ENCODE peak calls at places on chromosomes 3 and 15, in nine cellular contexts. U, C, I, R, H, Q, W, L and E are unnamed samples.

GRCh38 chr3:74542441-74542840 is 72.0 kb downstream of the CNTN3 start:
- DNase-seq in U (no peak), C (no peak), I (no peak), R (no peak), H (no peak), Q (no peak), W (no peak), L (no peak), E (no peak)

GRCh38 chr3:133693821-133694220 is 32.1 kb upstream of the TOPBP1 start:
- DNase-seq in U (no peak), C (no peak), I (no peak), R (no peak), H (no peak), Q (no peak), W (no peak), L (no peak), E (no peak)

GRCh38 chr3:51750878-51751277 is 28.2 kb downstream of the IQCF6 start:
- DNase-seq in U (no peak), C (no peak), I (no peak), R (no peak), H (no peak), Q (no peak), W (no peak), L (no peak), E (no peak)

GRCh38 chr15:26866298-26867198 is at the start of gene GABRA5:
- DNase-seq in U (peak), C (no peak), I (no peak), R (no peak), H (no peak), Q (peak), W (peak), L (no peak), E (no peak)

GRCh38 chr15:58736244-58736643 is 13.3 kb downstream of the ADAM10 start:
- DNase-seq in U (no peak), C (no peak), I (no peak), R (no peak), H (no peak), Q (no peak), W (no peak), L (no peak), E (no peak)

GRCh38 chr15:99105516-99106341 is 849 bp downstream of the SYNM start:
- DNase-seq in U (peak), C (peak), I (no peak), R (peak), H (peak), Q (peak), W (peak), L (peak), E (peak)

GRCh38 chr3:171967137-171967783 is 72.1 kb upstream of the FNDC3B start:
- DNase-seq in U (no peak), C (peak), I (no peak), R (no peak), H (no peak), Q (peak), W (no peak), L (no peak), E (no peak)

GRCh38 chr3:147554332-147554731 is 145.2 kb downstream of the ZIC1 start:
- DNase-seq in U (no peak), C (no peak), I (no peak), R (no peak), H (no peak), Q (no peak), W (no peak), L (no peak), E (no peak)

GRCh38 chr15:85725564-85725963 is 69.2 kb downstream of the KLHL25 start:
- DNase-seq in U (no peak), C (no peak), I (no peak), R (no peak), H (no peak), Q (peak), W (no peak), L (no peak), E (no peak)

GRCh38 chr3:192772495-192772894 is 45.2 kb upstream of the FGF12 start:
- DNase-seq in U (no peak), C (peak), I (peak), R (no peak), H (no peak), Q (peak), W (peak), L (no peak), E (no peak)

GRCh38 chr3:129966876-129967275 is 7.6 kb upstream of the TRH start:
- DNase-seq in U (no peak), C (no peak), I (no peak), R (no peak), H (no peak), Q (no peak), W (no peak), L (no peak), E (no peak)

GRCh38 chr3:61646360-61646759 is 85.0 kb downstream of the PTPRG start:
- DNase-seq in U (no peak), C (no peak), I (no peak), R (no peak), H (no peak), Q (no peak), W (no peak), L (no peak), E (no peak)

GRCh38 chr15:67145710-67146109 is 80.3 kb downstream of the SMAD3 start:
- DNase-seq in U (no peak), C (no peak), I (no peak), R (no peak), H (no peak), Q (no peak), W (no peak), L (no peak), E (no peak)

GRCh38 chr3:172285844-172286243 is 162.4 kb downstream of the GHSR start:
- DNase-seq in U (no peak), C (peak), I (no peak), R (no peak), H (no peak), Q (peak), W (no peak), L (no peak), E (no peak)

GRCh38 chr15:29454506-29454905 is 184.9 kb upstream of the NSMCE3 start:
- DNase-seq in U (no peak), C (peak), I (no peak), R (no peak), H (no peak), Q (no peak), W (no peak), L (no peak), E (no peak)

GRCh38 chr3:156341831-156342416 is 213.0 kb downstream of the SSR3 start:
- DNase-seq in U (no peak), C (no peak), I (no peak), R (no peak), H (no peak), Q (no peak), W (no peak), L (no peak), E (no peak)

GRCh38 chr3:55458398-55458797 is 28.7 kb downstream of the WNT5A start:
- DNase-seq in U (no peak), C (no peak), I (no peak), R (no peak), H (no peak), Q (no peak), W (no peak), L (no peak), E (no peak)

GRCh38 chr3:43754316-43754715 is 63.6 kb downstream of the ABHD5 start:
- DNase-seq in U (no peak), C (no peak), I (no peak), R (no peak), H (no peak), Q (peak), W (no peak), L (no peak), E (no peak)

GRCh38 chr15:27328616-27329015 is 357.6 kb downstream of the GABRG3 start:
- DNase-seq in U (no peak), C (no peak), I (no peak), R (peak), H (no peak), Q (no peak), W (no peak), L (no peak), E (no peak)

GRCh38 chr3:77475545-77475944 is 435.6 kb downstream of the ROBO2 start:
- DNase-seq in U (no peak), C (no peak), I (no peak), R (no peak), H (no peak), Q (no peak), W (no peak), L (no peak), E (no peak)

GRCh38 chr15:96352594-96353377 is 22.3 kb downstream of the NR2F2 start:
- DNase-seq in U (no peak), C (no peak), I (no peak), R (no peak), H (no peak), Q (peak), W (no peak), L (no peak), E (no peak)

GRCh38 chr15:96350884-96351639 is 20.6 kb downstream of the NR2F2 start:
- DNase-seq in U (no peak), C (no peak), I (no peak), R (no peak), H (no peak), Q (peak), W (no peak), L (no peak), E (no peak)

GRCh38 chr15:96350321-96350720 is 19.8 kb downstream of the NR2F2 start:
- DNase-seq in U (no peak), C (no peak), I (no peak), R (no peak), H (no peak), Q (peak), W (no peak), L (no peak), E (no peak)

GRCh38 chr15:96353378-96353930 is 23.0 kb downstream of the NR2F2 start:
- DNase-seq in U (no peak), C (no peak), I (no peak), R (no peak), H (no peak), Q (no peak), W (no peak), L (no peak), E (no peak)

DNA sequence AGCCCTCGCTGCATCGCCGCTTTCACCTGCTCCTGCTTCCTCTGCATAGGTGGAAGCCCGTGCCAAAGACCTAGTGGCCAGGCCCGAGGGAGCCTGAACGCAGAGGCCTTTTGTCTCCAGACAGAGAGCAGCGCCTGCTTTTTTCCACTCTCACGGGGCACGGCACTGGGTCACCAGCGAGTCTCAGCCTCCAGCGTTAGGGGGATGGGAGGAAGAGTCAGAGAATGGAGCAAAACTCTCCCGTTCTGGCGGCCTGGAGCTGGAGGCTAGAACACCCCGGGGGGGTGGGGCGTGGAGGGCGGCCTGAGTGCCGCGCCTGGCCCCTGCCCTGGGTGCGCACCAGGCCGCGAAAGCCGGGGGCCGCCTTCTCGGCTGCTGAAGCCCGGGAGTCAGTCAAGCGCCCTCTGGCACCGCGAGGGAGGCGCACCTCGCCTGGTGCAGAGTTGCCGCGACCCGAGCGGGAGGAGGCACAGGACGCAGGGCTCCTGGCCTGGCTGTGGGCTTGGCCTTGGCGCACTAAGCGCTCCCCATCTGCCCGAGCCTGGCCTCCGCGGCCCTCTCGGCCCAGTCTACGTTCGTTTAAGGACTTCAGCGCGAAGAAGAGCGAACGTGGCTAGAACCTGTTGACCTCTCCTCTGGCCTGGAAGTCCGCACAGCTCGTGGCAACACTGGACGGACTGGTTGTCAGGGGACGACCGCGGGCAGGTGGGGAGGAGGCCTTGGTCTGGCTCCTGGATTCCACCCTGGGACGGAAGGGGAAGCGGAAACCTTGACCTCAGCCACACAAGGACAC is 21.5 kb downstream of the NR2F2 start:
- DNase-seq in U (no peak), C (no peak), I (peak), R (no peak), H (no peak), Q (peak), W (peak), L (no peak), E (no peak)
- H3K4me3 ChIP-seq in U (no peak), C (no peak), I (no peak), R (no peak), H (no peak), Q (peak), W (no peak), L (peak), E (no peak)

GRCh38 chr3:186869253-186870235 is 27.0 kb downstream of the ADIPOQ start:
- DNase-seq in U (no peak), C (peak), I (no peak), R (no peak), H (no peak), Q (peak), W (no peak), L (no peak), E (no peak)

GRCh38 chr3:186875708-186876107 is 33.2 kb downstream of the ADIPOQ start:
- DNase-seq in U (no peak), C (no peak), I (no peak), R (no peak), H (no peak), Q (no peak), W (no peak), L (no peak), E (no peak)

GRCh38 chr3:186871403-186871924 is 29.0 kb downstream of the ADIPOQ start:
- DNase-seq in U (no peak), C (no peak), I (no peak), R (no peak), H (no peak), Q (no peak), W (no peak), L (no peak), E (no peak)

DNA sequence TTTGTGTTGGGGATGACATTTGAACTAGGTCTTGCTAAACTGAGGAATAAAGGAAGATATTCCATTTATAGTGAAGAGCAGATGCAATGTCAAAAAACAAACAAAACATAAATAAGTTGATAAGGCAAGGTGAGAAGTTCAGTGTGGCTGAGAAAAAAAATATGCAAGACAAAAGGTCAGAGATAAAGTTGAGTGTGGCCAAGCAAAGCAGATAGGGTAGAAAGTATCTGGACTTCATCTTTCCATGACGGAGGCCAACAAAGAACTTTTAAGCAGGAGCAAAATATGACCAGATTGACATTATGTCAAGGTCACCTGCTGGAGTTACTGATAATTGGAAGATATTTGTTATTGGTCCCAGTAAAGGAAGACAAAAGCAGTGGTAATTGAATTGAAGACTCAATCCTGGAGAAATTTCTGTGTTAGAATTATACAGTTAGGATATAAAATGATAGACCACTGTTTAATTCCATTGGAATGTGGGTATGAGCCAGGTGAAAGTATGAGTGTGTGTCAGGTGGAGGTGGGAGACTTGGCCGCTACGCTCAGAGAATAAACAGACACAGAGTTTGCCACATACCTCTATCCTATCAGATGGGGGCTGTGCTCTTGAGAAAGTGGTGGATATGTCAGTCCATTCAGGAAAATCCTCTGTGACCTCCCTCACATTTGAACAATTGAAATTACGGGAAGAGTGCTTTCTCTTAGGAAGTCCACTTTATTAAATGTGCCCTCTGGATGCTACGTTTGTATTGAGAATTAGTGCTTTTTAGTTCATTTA is 28.1 kb downstream of the ADIPOQ start:
- DNase-seq in U (no peak), C (no peak), I (no peak), R (no peak), H (no peak), Q (no peak), W (peak), L (no peak), E (no peak)
- H3K4me3 ChIP-seq in U (no peak), C (no peak), I (no peak), R (no peak), H (no peak), Q (no peak), W (no peak), L (no peak), E (no peak)

GRCh38 chr3:13878711-13879101 is 1.2 kb downstream of the WNT7A start:
- DNase-seq in U (no peak), C (no peak), I (no peak), R (no peak), H (no peak), Q (no peak), W (peak), L (no peak), E (no peak)
- H3K4me3 ChIP-seq in U (no peak), C (no peak), I (peak), R (peak), H (peak), Q (no peak), W (peak), L (no peak), E (no peak)

GRCh38 chr3:128488995-128489859 is 3.8 kb downstream of the GATA2 start:
- DNase-seq in U (no peak), C (peak), I (no peak), R (peak), H (no peak), Q (no peak), W (peak), L (peak), E (no peak)
- H3K4me3 ChIP-seq in U (peak), C (peak), I (peak), R (peak), H (peak), Q (peak), W (peak), L (peak), E (peak)

GRCh38 chr15:44289352-44289790 is 852 bp downstream of the GOLM2 start:
- DNase-seq in U (no peak), C (no peak), I (no peak), R (no peak), H (no peak), Q (peak), W (no peak), L (no peak), E (no peak)

GRCh38 chr15:44286814-44287555 is 1.5 kb upstream of the GOLM2 start:
- DNase-seq in U (no peak), C (peak), I (no peak), R (no peak), H (no peak), Q (peak), W (no peak), L (no peak), E (no peak)
- H3K4me3 ChIP-seq in U (no peak), C (peak), I (peak), R (peak), H (peak), Q (peak), W (peak), L (peak), E (peak)